ENCODE peak calls at places on chromosomes 3 and 15, in five cellular contexts. W, Q, B, K and E are unnamed samples.

GRCh38 chr3:120661963-120662347 is 20.1 kb downstream of the HGD start:
- DNase-seq in W (no peak), Q (no peak), B (no peak), K (no peak), E (no peak)

GRCh38 chr3:169029674-169030285 is 633.7 kb downstream of the MECOM start:
- DNase-seq in W (no peak), Q (no peak), B (no peak), K (no peak), E (no peak)

GRCh38 chr3:150461399-150461798 is 53.3 kb downstream of the TSC22D2 start:
- DNase-seq in W (no peak), Q (no peak), B (no peak), K (no peak), E (no peak)

GRCh38 chr15:68817304-68818087 is 3.2 kb downstream of the ANP32A start:
- DNase-seq in W (peak; percentile 29), Q (peak; percentile 65), B (peak; percentile 64), K (peak; percentile 25), E (peak; percentile 13)

GRCh38 chr3:129316121-129317013 is 37.7 kb downstream of the HMCES start:
- DNase-seq in W (peak; percentile 56), Q (peak; percentile 87), B (peak; percentile 94), K (peak; percentile 84), E (peak; percentile 33)

GRCh38 chr15:48868549-48868948 is 9.4 kb upstream of the EID1 start:
- DNase-seq in W (no peak), Q (no peak), B (no peak), K (no peak), E (no peak)

GRCh38 chr15:86663304-86663703 is 583.6 kb downstream of the AGBL1 start:
- DNase-seq in W (no peak), Q (no peak), B (no peak), K (no peak), E (no peak)

GRCh38 chr15:52466134-52466701 is 62.5 kb downstream of the MYO5A start:
- DNase-seq in W (no peak), Q (no peak), B (no peak), K (no peak), E (no peak)

GRCh38 chr15:93362203-93362602 is 273.2 kb upstream of the RGMA start:
- DNase-seq in W (no peak), Q (no peak), B (no peak), K (no peak), E (no peak)

GRCh38 chr3:106913111-106913698 is 464.0 kb upstream of the CCDC54 start:
- DNase-seq in W (no peak), Q (no peak), B (no peak), K (no peak), E (no peak)

GRCh38 chr3:129911261-129911861 is 17.9 kb upstream of the TMCC1 start:
- DNase-seq in W (no peak), Q (no peak), B (no peak), K (no peak), E (no peak)

GRCh38 chr3:184952671-184953070 is 140.7 kb downstream of the VPS8 start:
- DNase-seq in W (no peak), Q (no peak), B (no peak), K (no peak), E (no peak)

GRCh38 chr15:99230867-99231266 is 18.5 kb downstream of the TTC23 start:
- DNase-seq in W (no peak), Q (no peak), B (no peak), K (no peak), E (no peak)

GRCh38 chr3:190305406-190305805 is 16.8 kb downstream of the CLDN1 start:
- DNase-seq in W (no peak), Q (no peak), B (no peak), K (no peak), E (no peak)

GRCh38 chr15:62392411-62392810 is 227.3 kb upstream of the C2CD4B start:
- DNase-seq in W (no peak), Q (no peak), B (no peak), K (no peak), E (no peak)

GRCh38 chr3:155745795-155746550 is 1.1 kb upstream of the PLCH1 start:
- DNase-seq in W (no peak), Q (no peak), B (no peak), K (peak; percentile 40), E (no peak)

GRCh38 chr3:185656321-185656840 is 70.3 kb downstream of the SENP2 start:
- DNase-seq in W (no peak), Q (no peak), B (no peak), K (no peak), E (no peak)

GRCh38 chr3:148861277-148861869 is 3.7 kb upstream of the CPA3 start:
- DNase-seq in W (peak; percentile 61), Q (no peak), B (no peak), K (peak; percentile 14), E (peak; percentile 62)

GRCh38 chr3:130905551-130905950 is 11.7 kb downstream of the ATP2C1 start:
- DNase-seq in W (no peak), Q (no peak), B (no peak), K (no peak), E (no peak)

GRCh38 chr3:72872183-72872582 is 15.7 kb upstream of the GXYLT2 start:
- DNase-seq in W (no peak), Q (no peak), B (no peak), K (no peak), E (no peak)

GRCh38 chr3:14602006-14602803 is 49.4 kb upstream of the CCDC174 start:
- DNase-seq in W (no peak), Q (no peak), B (no peak), K (no peak), E (no peak)

GRCh38 chr15:88612186-88612796 is 8.8 kb upstream of the AEN start:
- DNase-seq in W (no peak), Q (no peak), B (no peak), K (no peak), E (no peak)

GRCh38 chr3:46396129-46396528 is 10.7 kb downstream of the CCR5AS start:
- DNase-seq in W (no peak), Q (no peak), B (no peak), K (no peak), E (no peak)